ENCODE peak calls at places on chromosome 1, in four cellular contexts. One of them, this sample, is unnamed.

GRCh38 chr1:67942269-67942668 is 108.2 kb downstream of the DIRAS3 start:
- DNase-seq in OCI-LY7: no peak
- DNase-seq in lower leg skin: no peak
- DNase-seq in NCI-H1092: no peak
- DNase-seq in this sample: no peak

GRCh38 chr1:98903726-98904125 is 100.9 kb downstream of the PLPPR5 start:
- DNase-seq in OCI-LY7: no peak
- DNase-seq in lower leg skin: no peak
- DNase-seq in NCI-H1092: no peak
- DNase-seq in this sample: no peak

GRCh38 chr1:116403506-116404136 is 30.6 kb downstream of the ATP1A1 start:
- DNase-seq in OCI-LY7: no peak
- DNase-seq in NCI-H1092: no peak
- DNase-seq in lower leg skin: no peak
- DNase-seq in this sample: no peak

GRCh38 chr1:110339427-110340206 is 440 bp downstream of the RBM15 start:
- DNase-seq in lower leg skin: peak
- DNase-seq in NCI-H1092: peak
- DNase-seq in OCI-LY7: peak
- DNase-seq in this sample: no peak

GRCh38 chr1:61241411-61241838 is 159.1 kb downstream of the NFIA start:
- DNase-seq in OCI-LY7: no peak
- DNase-seq in NCI-H1092: peak
- DNase-seq in lower leg skin: no peak
- DNase-seq in this sample: no peak

GRCh38 chr1:22582670-22583635 is 19.7 kb downstream of the EPHA8 start:
- DNase-seq in OCI-LY7: no peak
- DNase-seq in lower leg skin: no peak
- DNase-seq in NCI-H1092: peak
- DNase-seq in this sample: no peak

GRCh38 chr1:120954736-120955135 is 65.2 kb downstream of the PPIAL4A start:
- DNase-seq in OCI-LY7: no peak
- DNase-seq in lower leg skin: no peak
- DNase-seq in NCI-H1092: no peak
- DNase-seq in this sample: no peak

GRCh38 chr1:224691526-224691925 is 75.4 kb downstream of the CNIH3 start:
- DNase-seq in OCI-LY7: no peak
- DNase-seq in NCI-H1092: no peak
- DNase-seq in lower leg skin: no peak
- DNase-seq in this sample: no peak

GRCh38 chr1:76826072-76826827 is 41.0 kb upstream of the ST6GALNAC5 start:
- DNase-seq in NCI-H1092: no peak
- DNase-seq in OCI-LY7: no peak
- DNase-seq in lower leg skin: no peak
- DNase-seq in this sample: no peak

GRCh38 chr1:16163882-16164820 is 8.3 kb upstream of the EPHA2 start:
- DNase-seq in NCI-H1092: peak
- DNase-seq in lower leg skin: no peak
- DNase-seq in OCI-LY7: no peak
- DNase-seq in this sample: peak

GRCh38 chr1:64553285-64553684 is 83.4 kb downstream of the CACHD1 start:
- DNase-seq in NCI-H1092: no peak
- DNase-seq in OCI-LY7: peak
- DNase-seq in lower leg skin: no peak
- DNase-seq in this sample: no peak

GRCh38 chr1:229124471-229125198 is 146.3 kb upstream of the RAB4A start:
- DNase-seq in NCI-H1092: no peak
- DNase-seq in lower leg skin: no peak
- DNase-seq in OCI-LY7: no peak
- DNase-seq in this sample: no peak

GRCh38 chr1:203607169-203607873 is 19.3 kb upstream of the ATP2B4 start:
- DNase-seq in NCI-H1092: no peak
- DNase-seq in OCI-LY7: no peak
- DNase-seq in lower leg skin: no peak
- DNase-seq in this sample: peak

GRCh38 chr1:227320476-227320875 is 2.2 kb upstream of the CDC42BPA start:
- DNase-seq in NCI-H1092: no peak
- DNase-seq in lower leg skin: no peak
- DNase-seq in OCI-LY7: no peak
- DNase-seq in this sample: no peak